ENCODE peak calls at places on chromosomes 6 and 20, in eight cellular contexts. U, Y, A, L, B, N, F and K are unnamed samples. For H3K4me1 and H3K36me3, the result is how much of the 10 kb centered on the place peaks cover.

GRCh38 chr6:154169193-154169847 is 130.3 kb downstream of the OPRM1 start:
- DNase-seq in F (no peak), B (no peak), N (no peak), Y (no peak), U (no peak), A (no peak), L (no peak), K (no peak)

GRCh38 chr6:33748851-33749250 is 2.1 kb upstream of the IP6K3 start:
- DNase-seq in F (no peak), Y (no peak), U (no peak), B (no peak), A (no peak), L (no peak), N (no peak), K (no peak)

GRCh38 chr6:155889405-155889804 is 433.8 kb upstream of the NOX3 start:
- DNase-seq in F (no peak), A (no peak), N (no peak), L (no peak), Y (no peak), U (no peak), B (no peak), K (no peak)

GRCh38 chr20:52003415-52003814 is 188.2 kb downstream of the ZFP64 start:
- DNase-seq in A (no peak), F (no peak), Y (no peak), L (no peak), B (no peak), N (no peak), U (no peak), K (no peak)

GRCh38 chr20:54794110-54794509 is 318.7 kb downstream of the DOK5 start:
- DNase-seq in A (no peak), F (no peak), N (no peak), Y (no peak), L (no peak), U (no peak), B (no peak), K (no peak)

GRCh38 chr6:135144678-135145508 is 36.2 kb upstream of the MYB start:
- DNase-seq in A (no peak), B (no peak), U (no peak), F (no peak), L (peak), Y (no peak), N (peak), K (no peak)

GRCh38 chr20:45508068-45508886 is 7.1 kb downstream of the SPINT3 start:
- DNase-seq in N (no peak), Y (no peak), U (no peak), L (no peak), B (no peak), A (no peak), F (no peak), K (no peak)

GRCh38 chr20:17430515-17430914 is 100.7 kb downstream of the BFSP1 start:
- DNase-seq in L (no peak), Y (no peak), F (no peak), N (no peak), U (no peak), A (no peak), B (no peak), K (no peak)

GRCh38 chr6:146410851-146411595 is 132.6 kb upstream of the RAB32 start:
- DNase-seq in F (no peak), U (no peak), L (no peak), Y (no peak), B (no peak), A (no peak), N (no peak), K (no peak)

GRCh38 chr6:10720229-10720959 is 2.5 kb upstream of the TMEM14C start:
- DNase-seq in L (no peak), Y (peak), U (peak), N (peak), F (peak), A (peak), B (peak), K (no peak)

GRCh38 chr6:169045486-169045885 is 208.2 kb downstream of the THBS2 start:
- DNase-seq in A (no peak), N (no peak), U (peak), F (no peak), B (no peak), Y (no peak), L (no peak), K (no peak)

GRCh38 chr6:123534264-123534663 is 102.5 kb downstream of the TRDN start:
- DNase-seq in N (no peak), A (no peak), B (no peak), U (no peak), L (no peak), F (no peak), Y (no peak), K (no peak)

GRCh38 chr6:52155791-52156576 is 30.2 kb upstream of the IL17A start:
- DNase-seq in L (no peak), N (no peak), B (no peak), U (no peak), F (no peak), A (no peak), Y (no peak), K (peak)

GRCh38 chr6:132357120-132357519 is 44.2 kb downstream of the MOXD1 start:
- DNase-seq in L (no peak), A (no peak), B (no peak), F (no peak), U (no peak), Y (no peak), N (no peak), K (no peak)

GRCh38 chr6:89368107-89368506 is 15.6 kb upstream of the UBE2J1 start:
- DNase-seq in A (no peak), F (peak), N (peak), B (peak), U (peak), L (no peak), Y (peak), K (no peak)

GRCh38 chr6:161498359-161498758 is 224.5 kb upstream of the AGPAT4 start:
- DNase-seq in N (no peak), U (no peak), A (no peak), B (no peak), F (no peak), Y (no peak), L (peak), K (peak)

GRCh38 chr6:16712931-16713484 is 48.3 kb downstream of the ATXN1 start:
- DNase-seq in B (no peak), L (peak), N (no peak), A (no peak), U (peak), Y (peak), F (no peak), K (no peak)

GRCh38 chr6:130615816-130616215 is 211.4 kb upstream of the SMLR1 start:
- DNase-seq in N (no peak), B (no peak), L (no peak), F (no peak), A (no peak), U (no peak), Y (no peak), K (no peak)

GRCh38 chr20:49993301-49993751 is 10.5 kb downstream of the SNAI1 start:
- DNase-seq in A (no peak), U (no peak), Y (no peak), L (no peak), N (no peak), B (no peak), F (no peak), K (no peak)

GRCh38 chr6:85401186-85402062 is 48.5 kb upstream of the NT5E start:
- DNase-seq in N (no peak), Y (no peak), B (no peak), U (no peak), F (no peak), A (no peak), L (no peak), K (no peak)
- H3K4me1 ChIP-seq in N (under half), Y (under half), B (under half), U (under half), F (under half), A (under half), L (under half), K (under half)

DNA sequence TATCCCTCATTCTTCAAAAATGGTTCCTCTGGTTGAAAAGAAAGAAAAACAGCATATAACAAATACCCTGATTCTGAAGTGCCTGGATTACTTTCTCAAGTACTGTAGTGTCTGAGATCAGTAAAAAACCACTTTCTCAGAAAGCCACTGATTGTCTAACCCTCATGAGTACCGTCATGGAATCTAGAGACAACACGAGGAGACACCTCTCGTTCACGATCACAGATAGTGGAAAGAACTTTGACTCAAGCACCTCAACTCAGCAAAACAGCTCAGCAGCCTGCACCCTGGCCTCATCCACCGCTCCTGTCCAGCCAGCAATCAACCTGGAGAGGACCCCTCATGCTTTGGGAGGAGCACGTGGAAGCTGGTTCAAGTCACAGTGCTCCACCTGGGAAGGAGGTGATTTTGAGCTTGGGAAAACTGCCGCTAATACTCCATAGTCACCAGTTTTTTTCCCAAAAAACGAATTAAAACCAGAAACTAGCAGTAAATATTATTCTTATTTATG is 1.0 kb downstream of the SCML4 start:
- DNase-seq in L (no peak), Y (no peak), N (peak), F (no peak), A (no peak), B (peak), U (no peak), K (no peak)
- H3K27ac ChIP-seq in L (no peak), Y (no peak), N (peak), F (no peak), A (no peak), B (peak), U (no peak), K (no peak)

GRCh38 chr6:109370336-109370735 is 11.9 kb downstream of the CD164 start:
- DNase-seq in Y (no peak), B (no peak), F (no peak), A (no peak), L (no peak), U (no peak), N (no peak), K (no peak)
- H3K36me3 ChIP-seq in Y (half or more), B (half or more), F (half or more), A (half or more), L (half or more), U (under half), N (half or more), K (under half)

DNA sequence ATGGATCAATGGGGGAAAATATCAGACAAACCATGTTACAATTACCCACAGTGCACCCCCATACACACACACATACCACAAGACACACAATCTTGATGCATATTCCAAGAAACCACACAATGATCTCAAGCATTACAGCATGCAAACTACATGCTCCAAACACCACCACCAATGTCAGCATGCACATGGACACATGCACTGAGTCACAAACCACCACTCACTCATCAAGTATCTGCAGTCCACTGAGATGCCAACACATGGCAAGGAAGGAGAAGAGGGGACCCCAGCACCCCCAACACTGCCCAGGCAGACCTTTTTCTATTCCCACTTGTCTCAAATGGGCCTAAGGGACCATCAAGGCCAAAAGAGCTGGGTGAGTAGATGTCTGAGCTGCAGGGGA is 91.6 kb downstream of the PREX1 start:
- DNase-seq in A (no peak), N (no peak), Y (no peak), U (no peak), F (no peak), B (no peak), L (no peak), K (no peak)
- H3K4me1 ChIP-seq in A (under half), N (under half), Y (under half), U (under half), F (under half), B (under half), L (under half), K (under half)

GRCh38 chr6:87230801-87231200 is 75.4 kb downstream of the ZNF292 start:
- DNase-seq in A (no peak), F (no peak), L (no peak), Y (no peak), N (no peak), U (no peak), B (no peak), K (no peak)
- H3K27ac ChIP-seq in A (no peak), F (no peak), L (no peak), Y (no peak), N (no peak), U (no peak), B (no peak), K (no peak)

DNA sequence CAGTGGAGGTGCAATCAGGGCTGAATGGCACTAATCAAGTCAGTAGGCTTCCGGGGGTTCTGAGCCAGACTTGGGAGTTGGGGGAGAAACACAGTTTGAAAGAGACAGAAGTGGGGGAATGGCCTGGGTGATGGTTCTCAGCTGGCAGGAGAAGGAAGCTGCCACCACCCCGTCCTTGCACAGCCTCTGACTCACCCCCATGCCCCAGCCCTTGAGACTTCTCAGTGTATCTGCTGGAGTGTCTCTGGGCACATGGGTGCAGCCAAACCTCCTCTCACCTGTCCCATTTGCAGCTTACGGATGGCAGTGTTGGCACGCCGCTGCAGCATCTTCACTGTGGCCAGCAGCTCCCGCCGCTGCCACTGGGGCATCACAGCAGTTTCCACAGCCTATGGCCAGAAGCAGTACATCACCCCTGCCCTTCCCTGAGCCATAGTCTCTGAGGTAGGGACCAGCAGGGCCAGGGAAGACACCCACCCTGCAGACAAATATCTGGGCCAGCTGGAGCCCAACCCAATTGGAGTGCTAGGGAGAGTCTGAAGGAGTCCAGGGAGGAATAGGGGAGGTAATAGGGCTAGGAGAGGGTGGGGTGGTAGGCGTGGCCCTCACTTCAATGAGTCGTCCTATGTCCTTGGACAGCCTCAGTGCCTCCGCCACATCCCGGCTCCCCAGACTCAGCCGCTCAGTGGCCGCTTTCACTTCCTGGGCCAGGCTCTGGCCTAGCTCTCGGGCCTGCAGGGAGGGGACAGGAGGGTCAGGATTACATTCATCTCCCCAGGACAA is 11.2 kb downstream of the AARS2 start:
- DNase-seq in F (no peak), L (no peak), A (no peak), Y (no peak), N (no peak), B (no peak), U (no peak), K (no peak)
- H3K36me3 ChIP-seq in F (half or more), L (under half), A (half or more), Y (half or more), N (half or more), B (under half), U (under half), K (under half)